ENCODE peak calls at places on chromosomes 3 and 15, in seven cellular contexts. One of them, this sample, is unnamed.

GRCh38 chr3:123546133-123546755 is 38.6 kb downstream of the HACD2 start:
- DNase-seq in NCI-H2081: no peak
- DNase-seq in NCI-H2171 treated with DMSO at 0.1 percent for 48 hours: no peak
- DNase-seq in stimulated activated CD4-positive, alpha-beta T cell treated with anti-CD3 and anti-CD28 coated beads, Interleukin-4, amount 100 ng/mL, for 4 hours: no peak
- DNase-seq in left ventricle myocardium inferior: no peak
- DNase-seq in KBM-7: no peak
- DNase-seq in AG09319: no peak
- DNase-seq in this sample: no peak

GRCh38 chr15:101438482-101439284 is 50.8 kb downstream of the PCSK6 start:
- DNase-seq in NCI-H2081: no peak
- DNase-seq in AG09319: no peak
- DNase-seq in left ventricle myocardium inferior: no peak
- DNase-seq in NCI-H2171 treated with DMSO at 0.1 percent for 48 hours: no peak
- DNase-seq in KBM-7: no peak
- DNase-seq in stimulated activated CD4-positive, alpha-beta T cell treated with anti-CD3 and anti-CD28 coated beads, Interleukin-4, amount 100 ng/mL, for 4 hours: no peak
- DNase-seq in this sample: no peak

GRCh38 chr3:183553263-183554026 is 2.1 kb downstream of the KLHL6 start:
- DNase-seq in NCI-H2081: no peak
- DNase-seq in KBM-7: no peak
- DNase-seq in AG09319: no peak
- DNase-seq in NCI-H2171 treated with DMSO at 0.1 percent for 48 hours: no peak
- DNase-seq in stimulated activated CD4-positive, alpha-beta T cell treated with anti-CD3 and anti-CD28 coated beads, Interleukin-4, amount 100 ng/mL, for 4 hours: no peak
- DNase-seq in left ventricle myocardium inferior: no peak
- DNase-seq in this sample: no peak

GRCh38 chr15:60407406-60407805 is 9.6 kb upstream of the ANXA2 start:
- DNase-seq in stimulated activated CD4-positive, alpha-beta T cell treated with anti-CD3 and anti-CD28 coated beads, Interleukin-4, amount 100 ng/mL, for 4 hours: no peak
- DNase-seq in left ventricle myocardium inferior: no peak
- DNase-seq in AG09319: no peak
- DNase-seq in NCI-H2081: no peak
- DNase-seq in NCI-H2171 treated with DMSO at 0.1 percent for 48 hours: peak; percentile 32
- DNase-seq in KBM-7: no peak
- DNase-seq in this sample: no peak

GRCh38 chr15:36958611-36959010 is 141.7 kb downstream of the MEIS2 start:
- DNase-seq in KBM-7: no peak
- DNase-seq in NCI-H2171 treated with DMSO at 0.1 percent for 48 hours: no peak
- DNase-seq in stimulated activated CD4-positive, alpha-beta T cell treated with anti-CD3 and anti-CD28 coated beads, Interleukin-4, amount 100 ng/mL, for 4 hours: no peak
- DNase-seq in NCI-H2081: no peak
- DNase-seq in AG09319: no peak
- DNase-seq in left ventricle myocardium inferior: no peak
- DNase-seq in this sample: no peak

GRCh38 chr3:148173836-148174235 is 523.9 kb upstream of the AGTR1 start:
- DNase-seq in NCI-H2171 treated with DMSO at 0.1 percent for 48 hours: no peak
- DNase-seq in stimulated activated CD4-positive, alpha-beta T cell treated with anti-CD3 and anti-CD28 coated beads, Interleukin-4, amount 100 ng/mL, for 4 hours: no peak
- DNase-seq in KBM-7: no peak
- DNase-seq in NCI-H2081: no peak
- DNase-seq in AG09319: no peak
- DNase-seq in left ventricle myocardium inferior: no peak
- DNase-seq in this sample: no peak

GRCh38 chr15:82790321-82790720 is 15.5 kb downstream of the FSD2 start:
- DNase-seq in NCI-H2081: no peak
- DNase-seq in KBM-7: no peak
- DNase-seq in NCI-H2171 treated with DMSO at 0.1 percent for 48 hours: no peak
- DNase-seq in stimulated activated CD4-positive, alpha-beta T cell treated with anti-CD3 and anti-CD28 coated beads, Interleukin-4, amount 100 ng/mL, for 4 hours: no peak
- DNase-seq in left ventricle myocardium inferior: no peak
- DNase-seq in AG09319: no peak
- DNase-seq in this sample: no peak

GRCh38 chr3:72123908-72124441 is 339.0 kb upstream of the PROK2 start:
- DNase-seq in NCI-H2171 treated with DMSO at 0.1 percent for 48 hours: no peak
- DNase-seq in KBM-7: no peak
- DNase-seq in NCI-H2081: no peak
- DNase-seq in stimulated activated CD4-positive, alpha-beta T cell treated with anti-CD3 and anti-CD28 coated beads, Interleukin-4, amount 100 ng/mL, for 4 hours: no peak
- DNase-seq in AG09319: peak; percentile 20
- DNase-seq in left ventricle myocardium inferior: peak; percentile 36
- DNase-seq in this sample: peak; percentile 81

GRCh38 chr3:183386651-183387050 is 41.8 kb downstream of the MCF2L2 start:
- DNase-seq in NCI-H2171 treated with DMSO at 0.1 percent for 48 hours: no peak
- DNase-seq in KBM-7: no peak
- DNase-seq in NCI-H2081: no peak
- DNase-seq in AG09319: no peak
- DNase-seq in left ventricle myocardium inferior: no peak
- DNase-seq in stimulated activated CD4-positive, alpha-beta T cell treated with anti-CD3 and anti-CD28 coated beads, Interleukin-4, amount 100 ng/mL, for 4 hours: no peak
- DNase-seq in this sample: no peak

GRCh38 chr15:62495670-62496328 is 330.7 kb upstream of the C2CD4B start:
- DNase-seq in left ventricle myocardium inferior: peak; percentile 36
- DNase-seq in NCI-H2171 treated with DMSO at 0.1 percent for 48 hours: peak; percentile 16
- DNase-seq in stimulated activated CD4-positive, alpha-beta T cell treated with anti-CD3 and anti-CD28 coated beads, Interleukin-4, amount 100 ng/mL, for 4 hours: no peak
- DNase-seq in AG09319: peak; percentile 61
- DNase-seq in NCI-H2081: no peak
- DNase-seq in KBM-7: no peak
- DNase-seq in this sample: no peak

GRCh38 chr3:100033814-100034490 is 80.3 kb downstream of the FILIP1L start:
- DNase-seq in KBM-7: no peak
- DNase-seq in stimulated activated CD4-positive, alpha-beta T cell treated with anti-CD3 and anti-CD28 coated beads, Interleukin-4, amount 100 ng/mL, for 4 hours: no peak
- DNase-seq in NCI-H2081: no peak
- DNase-seq in left ventricle myocardium inferior: no peak
- DNase-seq in NCI-H2171 treated with DMSO at 0.1 percent for 48 hours: no peak
- DNase-seq in AG09319: no peak
- DNase-seq in this sample: no peak

GRCh38 chr15:74302821-74303359 is 64.6 kb downstream of the CYP11A1 start:
- DNase-seq in left ventricle myocardium inferior: no peak
- DNase-seq in KBM-7: peak; percentile 43
- DNase-seq in NCI-H2081: peak; percentile 61
- DNase-seq in stimulated activated CD4-positive, alpha-beta T cell treated with anti-CD3 and anti-CD28 coated beads, Interleukin-4, amount 100 ng/mL, for 4 hours: peak; percentile 33
- DNase-seq in AG09319: no peak
- DNase-seq in NCI-H2171 treated with DMSO at 0.1 percent for 48 hours: peak; percentile 62
- DNase-seq in this sample: no peak

GRCh38 chr3:27632431-27633223 is 89.5 kb downstream of the EOMES start:
- DNase-seq in left ventricle myocardium inferior: peak; percentile 43
- DNase-seq in KBM-7: peak; percentile 19
- DNase-seq in AG09319: peak; percentile 18
- DNase-seq in stimulated activated CD4-positive, alpha-beta T cell treated with anti-CD3 and anti-CD28 coated beads, Interleukin-4, amount 100 ng/mL, for 4 hours: peak; percentile 31
- DNase-seq in NCI-H2171 treated with DMSO at 0.1 percent for 48 hours: peak; percentile 2
- DNase-seq in NCI-H2081: no peak
- DNase-seq in this sample: no peak

GRCh38 chr3:141876381-141876890 is at the start of gene ATP1B3:
- DNase-seq in NCI-H2081: peak; percentile 86
- DNase-seq in left ventricle myocardium inferior: peak; percentile 85
- DNase-seq in KBM-7: peak; percentile 76
- DNase-seq in NCI-H2171 treated with DMSO at 0.1 percent for 48 hours: peak; percentile 80
- DNase-seq in AG09319: peak; percentile 64
- DNase-seq in stimulated activated CD4-positive, alpha-beta T cell treated with anti-CD3 and anti-CD28 coated beads, Interleukin-4, amount 100 ng/mL, for 4 hours: peak; percentile 83
- DNase-seq in this sample: peak; percentile 86

GRCh38 chr15:57554063-57554820 is 37.5 kb upstream of the MYZAP start:
- DNase-seq in stimulated activated CD4-positive, alpha-beta T cell treated with anti-CD3 and anti-CD28 coated beads, Interleukin-4, amount 100 ng/mL, for 4 hours: no peak
- DNase-seq in KBM-7: no peak
- DNase-seq in NCI-H2081: no peak
- DNase-seq in NCI-H2171 treated with DMSO at 0.1 percent for 48 hours: peak; percentile 94
- DNase-seq in AG09319: no peak
- DNase-seq in left ventricle myocardium inferior: no peak
- DNase-seq in this sample: no peak

GRCh38 chr3:31065765-31066164 is 171.3 kb upstream of the GADL1 start:
- DNase-seq in NCI-H2081: no peak
- DNase-seq in left ventricle myocardium inferior: no peak
- DNase-seq in NCI-H2171 treated with DMSO at 0.1 percent for 48 hours: no peak
- DNase-seq in KBM-7: no peak
- DNase-seq in stimulated activated CD4-positive, alpha-beta T cell treated with anti-CD3 and anti-CD28 coated beads, Interleukin-4, amount 100 ng/mL, for 4 hours: no peak
- DNase-seq in AG09319: no peak
- DNase-seq in this sample: no peak

GRCh38 chr3:97817965-97818364 is 3.8 kb upstream of the CRYBG3 start:
- DNase-seq in AG09319: no peak
- DNase-seq in NCI-H2081: peak; percentile 87
- DNase-seq in stimulated activated CD4-positive, alpha-beta T cell treated with anti-CD3 and anti-CD28 coated beads, Interleukin-4, amount 100 ng/mL, for 4 hours: no peak
- DNase-seq in NCI-H2171 treated with DMSO at 0.1 percent for 48 hours: peak; percentile 100
- DNase-seq in left ventricle myocardium inferior: no peak
- DNase-seq in KBM-7: no peak
- DNase-seq in this sample: no peak

GRCh38 chr3:38337703-38338102 is 8.9 kb upstream of the XYLB start:
- DNase-seq in left ventricle myocardium inferior: no peak
- DNase-seq in AG09319: no peak
- DNase-seq in NCI-H2171 treated with DMSO at 0.1 percent for 48 hours: no peak
- DNase-seq in stimulated activated CD4-positive, alpha-beta T cell treated with anti-CD3 and anti-CD28 coated beads, Interleukin-4, amount 100 ng/mL, for 4 hours: no peak
- DNase-seq in NCI-H2081: no peak
- DNase-seq in KBM-7: no peak
- DNase-seq in this sample: no peak

GRCh38 chr3:15977089-15977488 is 179.3 kb upstream of the ANKRD28 start:
- DNase-seq in KBM-7: no peak
- DNase-seq in NCI-H2081: no peak
- DNase-seq in left ventricle myocardium inferior: no peak
- DNase-seq in stimulated activated CD4-positive, alpha-beta T cell treated with anti-CD3 and anti-CD28 coated beads, Interleukin-4, amount 100 ng/mL, for 4 hours: no peak
- DNase-seq in AG09319: no peak
- DNase-seq in NCI-H2171 treated with DMSO at 0.1 percent for 48 hours: no peak
- DNase-seq in this sample: no peak

This sample was measured in suprapubic skin.